ENCODE peak calls at places on chromosomes 2 and 18, in six cellular contexts. T, E, D, I, S and O are unnamed samples.
A peak's percentile ranks its signal among the peaks of the same experiment; 100 is the strongest.

GRCh38 chr2:172113617-172114016 is 10.9 kb upstream of the DLX2 start:
- DNase-seq in I (no peak), S (peak; percentile 63), E (peak; percentile 66), D (peak; percentile 65), T (peak; percentile 56), O (no peak)

GRCh38 chr18:54233761-54234160 is 9.3 kb upstream of the MBD2 start:
- DNase-seq in D (no peak), T (no peak), E (no peak), I (no peak), S (no peak), O (no peak)

GRCh38 chr2:199955007-199955338 is 318 bp downstream of the TYW5 start:
- DNase-seq in I (no peak), T (peak; percentile 59), D (no peak), S (peak; percentile 55), E (no peak), O (no peak)

GRCh38 chr2:161241894-161242293 is 66.3 kb upstream of the PSMD14 start:
- DNase-seq in I (no peak), D (no peak), S (no peak), T (no peak), E (no peak), O (no peak)

GRCh38 chr2:182591774-182592173 is 124.3 kb upstream of the DNAJC10 start:
- DNase-seq in T (no peak), E (no peak), S (no peak), I (no peak), D (no peak), O (no peak)

GRCh38 chr18:37483221-37483971 is 82.2 kb downstream of the CELF4 start:
- DNase-seq in D (peak; percentile 25), E (peak; percentile 35), I (peak; percentile 8), S (peak; percentile 48), T (peak; percentile 81), O (peak; percentile 22)

GRCh38 chr2:190827720-190828119 is 52.9 kb upstream of the GLS start:
- DNase-seq in D (no peak), S (no peak), T (no peak), I (no peak), E (no peak), O (no peak)

GRCh38 chr18:9362869-9363268 is 28.3 kb downstream of the TWSG1 start:
- DNase-seq in T (no peak), I (peak; percentile 13), S (peak; percentile 46), E (no peak), D (no peak), O (no peak)

GRCh38 chr18:74950479-74950878 is 258.5 kb downstream of the PTGR3 start:
- DNase-seq in S (no peak), T (no peak), D (no peak), E (no peak), I (no peak), O (no peak)

GRCh38 chr2:130754811-130755210 is 529 bp upstream of the AMER3 start:
- DNase-seq in D (no peak), T (no peak), I (no peak), E (no peak), S (no peak), O (no peak)

GRCh38 chr2:237867465-237867864 is 8.0 kb downstream of the RAMP1 start:
- DNase-seq in I (no peak), E (no peak), S (no peak), D (no peak), T (no peak), O (no peak)

GRCh38 chr18:48715651-48716354 is 177.0 kb downstream of the CTIF start:
- DNase-seq in T (no peak), D (no peak), S (no peak), I (peak; percentile 73), E (no peak), O (no peak)

GRCh38 chr2:173226899-173227692 is 127.6 kb upstream of the CDCA7 start:
- DNase-seq in I (peak; percentile 55), T (peak; percentile 16), S (no peak), E (no peak), D (no peak), O (peak; percentile 54)

GRCh38 chr2:176138526-176139169 is 9.1 kb downstream of the HOXD8 start:
- DNase-seq in E (no peak), T (no peak), I (no peak), D (no peak), S (no peak), O (no peak)

GRCh38 chr18:64800151-64800550 is 651.3 kb upstream of the LINC00305 start:
- DNase-seq in E (no peak), I (no peak), S (no peak), D (no peak), T (no peak), O (no peak)

GRCh38 chr2:191012346-191012745 is 1.6 kb downstream of the STAT1 start:
- DNase-seq in D (no peak), S (no peak), I (no peak), T (no peak), E (no peak), O (no peak)

GRCh38 chr2:148338544-148338943 is 306.0 kb upstream of the EPC2 start:
- DNase-seq in T (no peak), I (no peak), E (peak; percentile 57), D (peak; percentile 87), S (peak; percentile 53), O (no peak)

GRCh38 chr2:65397122-65397521 is 35.3 kb downstream of the SPRED2 start:
- DNase-seq in S (peak; percentile 13), D (peak; percentile 47), T (no peak), I (no peak), E (peak; percentile 46), O (no peak)

GRCh38 chr2:20613342-20613916 is 37.5 kb downstream of the HS1BP3 start:
- DNase-seq in I (no peak), E (no peak), T (no peak), D (no peak), S (no peak), O (no peak)

GRCh38 chr2:132815522-132815921 is 145.5 kb upstream of the LYPD1 start:
- DNase-seq in S (peak; percentile 28), I (no peak), E (peak; percentile 92), T (no peak), D (peak; percentile 98), O (no peak)

GRCh38 chr18:48836231-48836805 is 114.4 kb downstream of the SMAD7 start:
- DNase-seq in T (no peak), I (no peak), D (no peak), E (no peak), S (no peak), O (no peak)

GRCh38 chr2:64134813-64135212 is 9.4 kb downstream of the PELI1 start:
- DNase-seq in D (no peak), I (no peak), T (no peak), E (no peak), S (peak; percentile 21), O (no peak)

GRCh38 chr2:64135421-64135820 is 8.8 kb downstream of the PELI1 start:
- DNase-seq in I (no peak), E (no peak), T (no peak), S (no peak), D (no peak), O (no peak)

GRCh38 chr2:64140665-64141064 is 3.6 kb downstream of the PELI1 start:
- DNase-seq in I (no peak), S (peak; percentile 17), D (no peak), E (no peak), T (no peak), O (peak; percentile 14)

GRCh38 chr2:64137567-64137966 is 6.7 kb downstream of the PELI1 start:
- DNase-seq in D (peak; percentile 26), T (no peak), E (peak; percentile 32), I (no peak), S (no peak), O (no peak)

DNA sequence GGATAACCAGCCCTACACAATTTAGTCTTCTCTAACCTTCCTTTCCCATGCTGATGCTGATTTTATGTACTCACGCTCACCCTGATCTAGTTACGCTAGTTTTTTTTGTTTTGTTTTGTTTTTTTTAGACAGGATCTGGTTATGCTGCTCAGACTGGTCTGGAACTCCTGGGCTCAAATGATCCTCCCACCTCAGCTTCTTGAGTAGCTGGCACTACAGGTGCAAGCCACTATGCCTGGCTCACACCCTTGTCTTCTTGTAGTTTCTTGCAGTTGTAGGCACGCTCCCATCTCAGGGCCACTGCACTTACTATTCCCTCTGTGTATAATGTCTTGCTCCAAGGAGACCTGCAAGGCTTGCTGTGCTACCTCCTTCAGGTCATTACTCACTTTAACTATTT is 6.2 kb downstream of the PELI1 start:
- DNase-seq in T (no peak), I (no peak), S (no peak), E (no peak), D (no peak), O (no peak)
- H3K4me1 ChIP-seq in T (peaks cover 41% of the 10 kb centered on the region), I (peaks cover 2% of the 10 kb centered on the region), S (peaks cover 35% of the 10 kb centered on the region), E (peaks cover 5% of the 10 kb centered on the region), D (no peaks in the 10 kb centered on the region), O (peaks cover 12% of the 10 kb centered on the region)

DNA sequence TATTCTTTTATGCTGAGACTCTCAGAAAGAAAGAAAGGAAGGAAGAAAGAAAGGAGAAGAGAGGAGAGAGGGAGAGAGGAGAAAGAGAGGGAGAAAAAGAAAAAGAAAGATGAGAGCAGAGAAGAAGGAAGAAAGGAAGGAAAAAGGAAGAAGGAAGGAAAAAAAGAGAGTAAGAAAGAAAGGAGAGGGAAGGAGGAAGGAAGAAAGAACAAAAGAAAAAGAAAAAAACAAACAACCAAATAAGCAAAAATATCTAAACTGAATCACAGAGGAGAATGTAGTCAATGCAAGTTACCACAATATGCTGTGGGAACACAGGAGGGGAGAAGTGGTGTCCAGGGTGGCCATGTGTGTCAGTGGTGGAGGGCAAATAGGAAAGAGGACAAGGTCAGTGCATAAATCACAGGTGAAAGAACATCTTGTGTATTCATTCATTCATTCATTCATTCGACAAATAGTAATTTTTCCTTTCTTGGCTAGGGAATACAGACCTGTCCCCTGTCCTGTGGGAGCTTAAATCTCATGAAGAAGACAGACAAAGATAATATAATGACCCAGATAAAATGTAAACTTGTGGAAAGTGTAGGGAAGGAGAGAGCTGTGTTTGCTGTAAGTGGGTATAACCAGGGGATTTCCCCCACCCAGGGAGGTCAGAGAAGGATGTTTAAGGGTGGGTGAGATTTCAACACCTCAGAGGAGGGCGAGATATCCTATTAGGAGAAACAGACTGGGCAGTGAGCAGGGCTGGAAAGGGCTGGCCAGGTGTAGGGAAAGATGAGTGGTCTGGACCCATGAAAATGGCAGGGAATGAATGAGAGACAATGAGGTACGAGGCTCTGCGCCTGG is 50.7 kb downstream of the IL1R2 start:
- DNase-seq in D (no peak), T (no peak), I (no peak), E (no peak), S (no peak), O (no peak)
- H3K27me3 ChIP-seq in D (no peaks in the 10 kb centered on the region), T (no peaks in the 10 kb centered on the region), I (no peaks in the 10 kb centered on the region), E (no peaks in the 10 kb centered on the region), S (no peaks in the 10 kb centered on the region), O (no peaks in the 10 kb centered on the region)

DNA sequence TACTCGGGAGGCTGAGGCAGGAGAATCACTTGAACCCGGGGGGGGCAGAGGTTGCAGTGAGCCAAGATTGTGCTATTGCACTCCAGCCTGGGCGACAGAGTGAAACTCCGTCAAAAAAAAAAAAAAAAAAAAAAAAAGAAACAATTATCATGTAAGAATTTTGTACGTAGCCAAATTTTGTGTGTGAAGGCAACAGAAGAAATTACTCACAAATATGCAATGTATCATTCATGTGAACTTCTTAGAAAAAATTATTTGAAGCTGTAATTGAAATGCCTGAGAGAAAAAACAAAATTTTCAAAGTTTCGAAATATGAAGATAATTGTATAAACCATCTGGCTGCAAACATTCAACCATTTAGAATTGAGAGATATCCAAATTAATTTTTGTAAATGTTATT is 204.8 kb upstream of the PARD3B start:
- DNase-seq in E (peak; percentile 18), D (no peak), T (no peak), I (no peak), S (peak; percentile 25), O (no peak)
- H3K4me3 ChIP-seq in E (no peak overlapping the region), D (no peak overlapping the region), T (no peak overlapping the region), I (no peak overlapping the region), S (peak overlapping the region; percentile 65), O (no peak overlapping the region)

GRCh38 chr2:47339745-47340541 is 63.0 kb upstream of the MSH2 start:
- DNase-seq in E (no peak), D (peak; percentile 61), I (peak; percentile 78), T (no peak), S (peak; percentile 24), O (no peak)
- H3K4me1 ChIP-seq in E (no peaks in the 10 kb centered on the region), D (no peaks in the 10 kb centered on the region), I (peaks cover 5% of the 10 kb centered on the region), T (peaks cover 9% of the 10 kb centered on the region), S (peaks cover 3% of the 10 kb centered on the region), O (peaks cover 8% of the 10 kb centered on the region)

GRCh38 chr2:169397697-169398096 is 35.4 kb upstream of the LRP2 start:
- DNase-seq in D (no peak), E (peak; percentile 11), I (peak; percentile 27), S (peak; percentile 34), T (peak; percentile 8), O (no peak)
- H3K27me3 ChIP-seq in D (peaks cover 2% of the 10 kb centered on the region), E (peaks cover 2% of the 10 kb centered on the region), I (no peaks in the 10 kb centered on the region), S (peaks cover 20% of the 10 kb centered on the region), T (no peaks in the 10 kb centered on the region), O (peaks cover 14% of the 10 kb centered on the region)